ENCODE peak calls at places on chromosomes 4 and X, in nine cellular contexts. H is memory B cell, O is NCI-H1092 treated with DMSO at 0.1 percent for 48 hours, K is T-helper 1 cell, W is iPS-NIHi11, G is T-cell, J is K562, V is OCI-LY7, R is H9. X is an unnamed sample.
A peak's percentile ranks its signal among the peaks of the same experiment; 100 is the strongest.

GRCh38 chr4:166422475-166422874 is 549.4 kb downstream of the TLL1 start:
- DNase-seq in O (no peak), K (no peak), V (no peak), W (no peak), J (no peak), H (no peak), G (no peak), R (no peak), X (no peak)

GRCh38 chrX:74343970-74344622 is 40.1 kb downstream of the ZCCHC13 start:
- DNase-seq in H (peak; percentile 39), O (peak; percentile 66), R (peak; percentile 85), J (peak; percentile 24), K (no peak), G (no peak), W (peak; percentile 66), V (peak; percentile 64), X (peak; percentile 85)

GRCh38 chr4:38894340-38894982 is 26.9 kb downstream of the FAM114A1 start:
- DNase-seq in V (peak; percentile 10), H (no peak), W (no peak), K (no peak), R (no peak), G (no peak), O (no peak), J (no peak), X (no peak)

GRCh38 chr4:1856920-1857699 is 1.2 kb upstream of the LETM1 start:
- DNase-seq in O (no peak), R (no peak), G (no peak), W (peak; percentile 31), J (peak; percentile 43), K (no peak), V (no peak), H (no peak), X (no peak)

GRCh38 chr4:125736057-125736456 is 421.3 kb downstream of the FAT4 start:
- DNase-seq in K (no peak), O (no peak), J (peak; percentile 7), H (no peak), G (no peak), V (no peak), W (peak; percentile 12), R (no peak), X (no peak)

GRCh38 chr4:55012363-55013255 is 112.8 kb downstream of the KDR start:
- DNase-seq in K (no peak), J (no peak), W (no peak), R (no peak), O (no peak), V (no peak), H (no peak), G (no peak), X (no peak)

GRCh38 chr4:118585015-118585414 is 100.2 kb upstream of the METTL14 start:
- DNase-seq in R (no peak), K (no peak), J (no peak), W (no peak), H (no peak), V (peak; percentile 25), G (no peak), O (no peak), X (no peak)

GRCh38 chrX:33188286-33188685 is 23.1 kb downstream of the DMD start:
- DNase-seq in K (no peak), H (no peak), W (peak; percentile 7), G (no peak), O (no peak), J (no peak), V (no peak), R (peak; percentile 54), X (no peak)

GRCh38 chr4:46389301-46389761 is 597 bp downstream of the GABRA2 start:
- DNase-seq in R (peak; percentile 55), H (no peak), J (no peak), O (peak; percentile 9), V (no peak), G (no peak), W (peak; percentile 28), K (no peak), X (no peak)

GRCh38 chrX:103376118-103376978 is at the start of gene BEX3:
- DNase-seq in K (peak; percentile 11), G (peak; percentile 12), V (no peak), R (peak; percentile 93), O (peak; percentile 71), H (no peak), J (no peak), W (peak; percentile 73), X (peak; percentile 60)

GRCh38 chr4:12118651-12119213 is 690.0 kb upstream of the HS3ST1 start:
- DNase-seq in G (no peak), W (no peak), H (no peak), V (no peak), K (no peak), J (no peak), R (no peak), O (no peak), X (no peak)

GRCh38 chrX:70494441-70494840 is 49.8 kb downstream of the DLG3 start:
- DNase-seq in H (no peak), V (no peak), O (no peak), G (no peak), W (no peak), K (no peak), R (no peak), J (no peak), X (no peak)